ENCODE peak calls at places on chromosomes 11 and 22, in six cellular contexts. One of them, this sample, is unnamed.

GRCh38 chr22:31948002-31948401 is 3.7 kb downstream of the YWHAH start:
- DNase-seq in activated CD4-positive, alpha-beta T cell treated with anti-CD3 and anti-CD28 coated beads, Interleukin-2, amount 10 ng/mL, durations not matched to agents 7 days and 5 days: no peak
- DNase-seq in AG09309: no peak
- DNase-seq in CD8-positive, alpha-beta T cell: no peak
- DNase-seq in ELF-1: no peak
- DNase-seq in GM12865: no peak
- DNase-seq in this sample: no peak

GRCh38 chr11:126332221-126332711 is 23.2 kb upstream of the ST3GAL4 start:
- DNase-seq in activated CD4-positive, alpha-beta T cell treated with anti-CD3 and anti-CD28 coated beads, Interleukin-2, amount 10 ng/mL, durations not matched to agents 7 days and 5 days: no peak
- DNase-seq in AG09309: peak; percentile 62
- DNase-seq in CD8-positive, alpha-beta T cell: no peak
- DNase-seq in ELF-1: no peak
- DNase-seq in GM12865: no peak
- DNase-seq in this sample: no peak

GRCh38 chr11:131223198-131223975 is 147.0 kb upstream of the NTM start:
- DNase-seq in activated CD4-positive, alpha-beta T cell treated with anti-CD3 and anti-CD28 coated beads, Interleukin-2, amount 10 ng/mL, durations not matched to agents 7 days and 5 days: no peak
- DNase-seq in AG09309: no peak
- DNase-seq in CD8-positive, alpha-beta T cell: no peak
- DNase-seq in ELF-1: no peak
- DNase-seq in GM12865: no peak
- DNase-seq in this sample: no peak

GRCh38 chr22:47435204-47435487 is 672.7 kb downstream of the TBC1D22A start:
- DNase-seq in activated CD4-positive, alpha-beta T cell treated with anti-CD3 and anti-CD28 coated beads, Interleukin-2, amount 10 ng/mL, durations not matched to agents 7 days and 5 days: no peak
- DNase-seq in AG09309: no peak
- DNase-seq in CD8-positive, alpha-beta T cell: no peak
- DNase-seq in ELF-1: no peak
- DNase-seq in GM12865: no peak
- DNase-seq in this sample: no peak

GRCh38 chr11:37988031-37988430 is 1390.0 kb upstream of the RAG2 start:
- DNase-seq in activated CD4-positive, alpha-beta T cell treated with anti-CD3 and anti-CD28 coated beads, Interleukin-2, amount 10 ng/mL, durations not matched to agents 7 days and 5 days: no peak
- DNase-seq in AG09309: no peak
- DNase-seq in CD8-positive, alpha-beta T cell: no peak
- DNase-seq in ELF-1: peak; percentile 49
- DNase-seq in GM12865: no peak
- DNase-seq in this sample: no peak

GRCh38 chr11:27241316-27242122 is 121.5 kb downstream of the CCDC34 start:
- DNase-seq in activated CD4-positive, alpha-beta T cell treated with anti-CD3 and anti-CD28 coated beads, Interleukin-2, amount 10 ng/mL, durations not matched to agents 7 days and 5 days: no peak
- DNase-seq in AG09309: peak; percentile 78
- DNase-seq in CD8-positive, alpha-beta T cell: no peak
- DNase-seq in ELF-1: no peak
- DNase-seq in GM12865: no peak
- DNase-seq in this sample: no peak

GRCh38 chr11:72686639-72687215 is 12.5 kb upstream of the PDE2A start:
- DNase-seq in activated CD4-positive, alpha-beta T cell treated with anti-CD3 and anti-CD28 coated beads, Interleukin-2, amount 10 ng/mL, durations not matched to agents 7 days and 5 days: no peak
- DNase-seq in AG09309: no peak
- DNase-seq in CD8-positive, alpha-beta T cell: no peak
- DNase-seq in ELF-1: no peak
- DNase-seq in GM12865: no peak
- DNase-seq in this sample: no peak

GRCh38 chr11:128206476-128206875 is 380.9 kb downstream of the ETS1 start:
- DNase-seq in activated CD4-positive, alpha-beta T cell treated with anti-CD3 and anti-CD28 coated beads, Interleukin-2, amount 10 ng/mL, durations not matched to agents 7 days and 5 days: no peak
- DNase-seq in AG09309: no peak
- DNase-seq in CD8-positive, alpha-beta T cell: no peak
- DNase-seq in ELF-1: no peak
- DNase-seq in GM12865: no peak
- DNase-seq in this sample: no peak

GRCh38 chr11:75651218-75651617 is 17.6 kb downstream of the MAP6 start:
- DNase-seq in activated CD4-positive, alpha-beta T cell treated with anti-CD3 and anti-CD28 coated beads, Interleukin-2, amount 10 ng/mL, durations not matched to agents 7 days and 5 days: no peak
- DNase-seq in AG09309: no peak
- DNase-seq in CD8-positive, alpha-beta T cell: no peak
- DNase-seq in ELF-1: no peak
- DNase-seq in GM12865: no peak
- DNase-seq in this sample: no peak

GRCh38 chr11:102244681-102245409 is 72.4 kb upstream of the BIRC3 start:
- DNase-seq in activated CD4-positive, alpha-beta T cell treated with anti-CD3 and anti-CD28 coated beads, Interleukin-2, amount 10 ng/mL, durations not matched to agents 7 days and 5 days: no peak
- DNase-seq in AG09309: no peak
- DNase-seq in CD8-positive, alpha-beta T cell: no peak
- DNase-seq in ELF-1: peak; percentile 41
- DNase-seq in GM12865: no peak
- DNase-seq in this sample: no peak

GRCh38 chr11:121291896-121292502 is 572 bp upstream of the SC5D start:
- DNase-seq in activated CD4-positive, alpha-beta T cell treated with anti-CD3 and anti-CD28 coated beads, Interleukin-2, amount 10 ng/mL, durations not matched to agents 7 days and 5 days: peak; percentile 35
- DNase-seq in AG09309: no peak
- DNase-seq in CD8-positive, alpha-beta T cell: no peak
- DNase-seq in ELF-1: no peak
- DNase-seq in GM12865: peak; percentile 52
- DNase-seq in this sample: no peak

GRCh38 chr11:104668797-104669463 is 229.3 kb downstream of the CASP12 start:
- DNase-seq in activated CD4-positive, alpha-beta T cell treated with anti-CD3 and anti-CD28 coated beads, Interleukin-2, amount 10 ng/mL, durations not matched to agents 7 days and 5 days: no peak
- DNase-seq in AG09309: peak; percentile 45
- DNase-seq in CD8-positive, alpha-beta T cell: no peak
- DNase-seq in ELF-1: no peak
- DNase-seq in GM12865: no peak
- DNase-seq in this sample: no peak

GRCh38 chr11:94134651-94135512 is 6.2 kb downstream of the PANX1 start:
- DNase-seq in activated CD4-positive, alpha-beta T cell treated with anti-CD3 and anti-CD28 coated beads, Interleukin-2, amount 10 ng/mL, durations not matched to agents 7 days and 5 days: no peak
- DNase-seq in AG09309: no peak
- DNase-seq in CD8-positive, alpha-beta T cell: no peak
- DNase-seq in ELF-1: no peak
- DNase-seq in GM12865: peak; percentile 26
- DNase-seq in this sample: peak; percentile 64

GRCh38 chr11:79864882-79865281 is 424.1 kb upstream of the TENM4 start:
- DNase-seq in activated CD4-positive, alpha-beta T cell treated with anti-CD3 and anti-CD28 coated beads, Interleukin-2, amount 10 ng/mL, durations not matched to agents 7 days and 5 days: no peak
- DNase-seq in AG09309: no peak
- DNase-seq in CD8-positive, alpha-beta T cell: no peak
- DNase-seq in ELF-1: no peak
- DNase-seq in GM12865: no peak
- DNase-seq in this sample: peak; percentile 60

GRCh38 chr11:114367244-114367957 is 32.9 kb downstream of the C11orf71 start:
- DNase-seq in activated CD4-positive, alpha-beta T cell treated with anti-CD3 and anti-CD28 coated beads, Interleukin-2, amount 10 ng/mL, durations not matched to agents 7 days and 5 days: no peak
- DNase-seq in AG09309: no peak
- DNase-seq in CD8-positive, alpha-beta T cell: no peak
- DNase-seq in ELF-1: no peak
- DNase-seq in GM12865: no peak
- DNase-seq in this sample: no peak

GRCh38 chr11:60169264-60169915 is 13.5 kb downstream of the MS4A6A start:
- DNase-seq in activated CD4-positive, alpha-beta T cell treated with anti-CD3 and anti-CD28 coated beads, Interleukin-2, amount 10 ng/mL, durations not matched to agents 7 days and 5 days: no peak
- DNase-seq in AG09309: no peak
- DNase-seq in CD8-positive, alpha-beta T cell: no peak
- DNase-seq in ELF-1: peak; percentile 39
- DNase-seq in GM12865: peak; percentile 54
- DNase-seq in this sample: peak; percentile 54

GRCh38 chr22:45107671-45108070 is 56.1 kb upstream of the NUP50 start:
- DNase-seq in activated CD4-positive, alpha-beta T cell treated with anti-CD3 and anti-CD28 coated beads, Interleukin-2, amount 10 ng/mL, durations not matched to agents 7 days and 5 days: no peak
- DNase-seq in AG09309: no peak
- DNase-seq in CD8-positive, alpha-beta T cell: no peak
- DNase-seq in ELF-1: no peak
- DNase-seq in GM12865: no peak
- DNase-seq in this sample: no peak

GRCh38 chr11:132855516-132855915 is 676.8 kb downstream of the OPCML start:
- DNase-seq in activated CD4-positive, alpha-beta T cell treated with anti-CD3 and anti-CD28 coated beads, Interleukin-2, amount 10 ng/mL, durations not matched to agents 7 days and 5 days: no peak
- DNase-seq in AG09309: no peak
- DNase-seq in CD8-positive, alpha-beta T cell: no peak
- DNase-seq in ELF-1: no peak
- DNase-seq in GM12865: no peak
- DNase-seq in this sample: no peak

GRCh38 chr11:43392713-43393112 is 34.0 kb downstream of the TTC17 start:
- DNase-seq in activated CD4-positive, alpha-beta T cell treated with anti-CD3 and anti-CD28 coated beads, Interleukin-2, amount 10 ng/mL, durations not matched to agents 7 days and 5 days: peak; percentile 29
- DNase-seq in AG09309: no peak
- DNase-seq in CD8-positive, alpha-beta T cell: no peak
- DNase-seq in ELF-1: no peak
- DNase-seq in GM12865: no peak
- DNase-seq in this sample: no peak

GRCh38 chr11:45857834-45858492 is 10.7 kb downstream of the CRY2 start:
- DNase-seq in activated CD4-positive, alpha-beta T cell treated with anti-CD3 and anti-CD28 coated beads, Interleukin-2, amount 10 ng/mL, durations not matched to agents 7 days and 5 days: no peak
- DNase-seq in AG09309: peak; percentile 93
- DNase-seq in CD8-positive, alpha-beta T cell: no peak
- DNase-seq in ELF-1: peak; percentile 14
- DNase-seq in GM12865: no peak
- DNase-seq in this sample: peak; percentile 44

GRCh38 chr11:69509846-69510390 is 28.5 kb downstream of the LINC01488 start:
- DNase-seq in activated CD4-positive, alpha-beta T cell treated with anti-CD3 and anti-CD28 coated beads, Interleukin-2, amount 10 ng/mL, durations not matched to agents 7 days and 5 days: no peak
- DNase-seq in AG09309: no peak
- DNase-seq in CD8-positive, alpha-beta T cell: no peak
- DNase-seq in ELF-1: no peak
- DNase-seq in GM12865: no peak
- DNase-seq in this sample: no peak

GRCh38 chr22:25962711-25963110 is 206.6 kb upstream of the SEZ6L start:
- DNase-seq in activated CD4-positive, alpha-beta T cell treated with anti-CD3 and anti-CD28 coated beads, Interleukin-2, amount 10 ng/mL, durations not matched to agents 7 days and 5 days: no peak
- DNase-seq in AG09309: no peak
- DNase-seq in CD8-positive, alpha-beta T cell: no peak
- DNase-seq in ELF-1: no peak
- DNase-seq in GM12865: no peak
- DNase-seq in this sample: no peak

GRCh38 chr22:20975541-20976290 is 6.4 kb upstream of the LZTR1 start:
- DNase-seq in activated CD4-positive, alpha-beta T cell treated with anti-CD3 and anti-CD28 coated beads, Interleukin-2, amount 10 ng/mL, durations not matched to agents 7 days and 5 days: no peak
- DNase-seq in AG09309: no peak
- DNase-seq in CD8-positive, alpha-beta T cell: no peak
- DNase-seq in ELF-1: no peak
- DNase-seq in GM12865: no peak
- DNase-seq in this sample: no peak

GRCh38 chr22:46370584-46371373 is 35.3 kb downstream of the TRMU start:
- DNase-seq in activated CD4-positive, alpha-beta T cell treated with anti-CD3 and anti-CD28 coated beads, Interleukin-2, amount 10 ng/mL, durations not matched to agents 7 days and 5 days: peak; percentile 17
- DNase-seq in AG09309: no peak
- DNase-seq in CD8-positive, alpha-beta T cell: peak; percentile 81
- DNase-seq in ELF-1: peak; percentile 51
- DNase-seq in GM12865: no peak
- DNase-seq in this sample: no peak

GRCh38 chr11:67041602-67042001 is 15.0 kb upstream of the RHOD start:
- DNase-seq in activated CD4-positive, alpha-beta T cell treated with anti-CD3 and anti-CD28 coated beads, Interleukin-2, amount 10 ng/mL, durations not matched to agents 7 days and 5 days: no peak
- DNase-seq in AG09309: no peak
- DNase-seq in CD8-positive, alpha-beta T cell: no peak
- DNase-seq in ELF-1: no peak
- DNase-seq in GM12865: no peak
- DNase-seq in this sample: no peak

GRCh38 chr22:35915477-35916013 is 113.1 kb downstream of the RBFOX2 start:
- DNase-seq in activated CD4-positive, alpha-beta T cell treated with anti-CD3 and anti-CD28 coated beads, Interleukin-2, amount 10 ng/mL, durations not matched to agents 7 days and 5 days: no peak
- DNase-seq in AG09309: no peak
- DNase-seq in CD8-positive, alpha-beta T cell: no peak
- DNase-seq in ELF-1: peak; percentile 32
- DNase-seq in GM12865: no peak
- DNase-seq in this sample: no peak

GRCh38 chr11:73004088-73004487 is 138.0 kb downstream of the FCHSD2 start:
- DNase-seq in activated CD4-positive, alpha-beta T cell treated with anti-CD3 and anti-CD28 coated beads, Interleukin-2, amount 10 ng/mL, durations not matched to agents 7 days and 5 days: no peak
- DNase-seq in AG09309: no peak
- DNase-seq in CD8-positive, alpha-beta T cell: no peak
- DNase-seq in ELF-1: no peak
- DNase-seq in GM12865: no peak
- DNase-seq in this sample: no peak

GRCh38 chr11:130834886-130835285 is 81.4 kb downstream of the SNX19 start:
- DNase-seq in activated CD4-positive, alpha-beta T cell treated with anti-CD3 and anti-CD28 coated beads, Interleukin-2, amount 10 ng/mL, durations not matched to agents 7 days and 5 days: no peak
- DNase-seq in AG09309: no peak
- DNase-seq in CD8-positive, alpha-beta T cell: no peak
- DNase-seq in ELF-1: no peak
- DNase-seq in GM12865: peak; percentile 14
- DNase-seq in this sample: no peak

GRCh38 chr11:119843760-119844330 is 114.8 kb upstream of the NECTIN1 start:
- DNase-seq in activated CD4-positive, alpha-beta T cell treated with anti-CD3 and anti-CD28 coated beads, Interleukin-2, amount 10 ng/mL, durations not matched to agents 7 days and 5 days: no peak
- DNase-seq in AG09309: no peak
- DNase-seq in CD8-positive, alpha-beta T cell: no peak
- DNase-seq in ELF-1: no peak
- DNase-seq in GM12865: no peak
- DNase-seq in this sample: no peak

GRCh38 chr11:128908391-128909246 is 17.5 kb downstream of the KCNJ5 start:
- DNase-seq in activated CD4-positive, alpha-beta T cell treated with anti-CD3 and anti-CD28 coated beads, Interleukin-2, amount 10 ng/mL, durations not matched to agents 7 days and 5 days: no peak
- DNase-seq in AG09309: peak; percentile 18
- DNase-seq in CD8-positive, alpha-beta T cell: no peak
- DNase-seq in ELF-1: peak; percentile 37
- DNase-seq in GM12865: no peak
- DNase-seq in this sample: peak; percentile 78

GRCh38 chr11:61715877-61716276 is 35.7 kb downstream of the DAGLA start:
- DNase-seq in activated CD4-positive, alpha-beta T cell treated with anti-CD3 and anti-CD28 coated beads, Interleukin-2, amount 10 ng/mL, durations not matched to agents 7 days and 5 days: no peak
- DNase-seq in AG09309: no peak
- DNase-seq in CD8-positive, alpha-beta T cell: no peak
- DNase-seq in ELF-1: no peak
- DNase-seq in GM12865: no peak
- DNase-seq in this sample: no peak

GRCh38 chr11:41245184-41245583 is 214.3 kb downstream of the LRRC4C start:
- DNase-seq in activated CD4-positive, alpha-beta T cell treated with anti-CD3 and anti-CD28 coated beads, Interleukin-2, amount 10 ng/mL, durations not matched to agents 7 days and 5 days: no peak
- DNase-seq in AG09309: no peak
- DNase-seq in CD8-positive, alpha-beta T cell: no peak
- DNase-seq in ELF-1: no peak
- DNase-seq in GM12865: no peak
- DNase-seq in this sample: no peak

GRCh38 chr22:26887456-26887855 is 230.1 kb downstream of the MIAT start:
- DNase-seq in activated CD4-positive, alpha-beta T cell treated with anti-CD3 and anti-CD28 coated beads, Interleukin-2, amount 10 ng/mL, durations not matched to agents 7 days and 5 days: no peak
- DNase-seq in AG09309: peak; percentile 68
- DNase-seq in CD8-positive, alpha-beta T cell: no peak
- DNase-seq in ELF-1: peak; percentile 67
- DNase-seq in GM12865: no peak
- DNase-seq in this sample: no peak

GRCh38 chr11:69301491-69302401 is 7.8 kb downstream of the MYEOV start:
- DNase-seq in activated CD4-positive, alpha-beta T cell treated with anti-CD3 and anti-CD28 coated beads, Interleukin-2, amount 10 ng/mL, durations not matched to agents 7 days and 5 days: no peak
- DNase-seq in AG09309: no peak
- DNase-seq in CD8-positive, alpha-beta T cell: peak; percentile 48
- DNase-seq in ELF-1: no peak
- DNase-seq in GM12865: no peak
- DNase-seq in this sample: peak; percentile 79

GRCh38 chr11:133918606-133919260 is 38.0 kb downstream of the IGSF9B start:
- DNase-seq in activated CD4-positive, alpha-beta T cell treated with anti-CD3 and anti-CD28 coated beads, Interleukin-2, amount 10 ng/mL, durations not matched to agents 7 days and 5 days: no peak
- DNase-seq in AG09309: no peak
- DNase-seq in CD8-positive, alpha-beta T cell: no peak
- DNase-seq in ELF-1: peak; percentile 61
- DNase-seq in GM12865: no peak
- DNase-seq in this sample: no peak

GRCh38 chr11:64751580-64751979 is 7.6 kb upstream of the RASGRP2 start:
- DNase-seq in activated CD4-positive, alpha-beta T cell treated with anti-CD3 and anti-CD28 coated beads, Interleukin-2, amount 10 ng/mL, durations not matched to agents 7 days and 5 days: no peak
- DNase-seq in AG09309: no peak
- DNase-seq in CD8-positive, alpha-beta T cell: no peak
- DNase-seq in ELF-1: no peak
- DNase-seq in GM12865: no peak
- DNase-seq in this sample: no peak

GRCh38 chr11:75474878-75475766 is 42.1 kb upstream of the KLHL35 start:
- DNase-seq in activated CD4-positive, alpha-beta T cell treated with anti-CD3 and anti-CD28 coated beads, Interleukin-2, amount 10 ng/mL, durations not matched to agents 7 days and 5 days: peak; percentile 82
- DNase-seq in AG09309: no peak
- DNase-seq in CD8-positive, alpha-beta T cell: peak; percentile 83
- DNase-seq in ELF-1: peak; percentile 68
- DNase-seq in GM12865: peak; percentile 43
- DNase-seq in this sample: peak; percentile 33

GRCh38 chr22:26992556-26992955 is 335.2 kb downstream of the MIAT start:
- DNase-seq in activated CD4-positive, alpha-beta T cell treated with anti-CD3 and anti-CD28 coated beads, Interleukin-2, amount 10 ng/mL, durations not matched to agents 7 days and 5 days: no peak
- DNase-seq in AG09309: no peak
- DNase-seq in CD8-positive, alpha-beta T cell: no peak
- DNase-seq in ELF-1: no peak
- DNase-seq in GM12865: no peak
- DNase-seq in this sample: no peak

GRCh38 chr11:7612056-7612660 is 61.1 kb downstream of the CYB5R2 start:
- DNase-seq in activated CD4-positive, alpha-beta T cell treated with anti-CD3 and anti-CD28 coated beads, Interleukin-2, amount 10 ng/mL, durations not matched to agents 7 days and 5 days: no peak
- DNase-seq in AG09309: no peak
- DNase-seq in CD8-positive, alpha-beta T cell: no peak
- DNase-seq in ELF-1: peak; percentile 40
- DNase-seq in GM12865: no peak
- DNase-seq in this sample: no peak

This sample was measured in stomach.